ENCODE peak calls at places on chromosomes 11 and 22, in six cellular contexts. D is PC-3, Z is fibroblast of lung, Q is left ventricle myocardium inferior, E is body of pancreas, T is OCI-LY7. M is an unnamed sample. For H3K4me1 and H3K36me3, the result is how much of the 10 kb centered on the place peaks cover.

GRCh38 chr22:49036513-49036912 is 791.2 kb downstream of the BRD1 start:
- DNase-seq in D (no peak), Z (no peak), Q (no peak), E (no peak), T (no peak), M (no peak)

GRCh38 chr11:124672531-124673215 is 866 bp downstream of the SIAE start:
- DNase-seq in D (no peak), Z (no peak), Q (no peak), E (no peak), T (peak), M (no peak)

GRCh38 chr11:111206472-111206871 is 39.1 kb upstream of the POU2AF2 start:
- DNase-seq in D (peak), Z (peak), Q (no peak), E (no peak), T (no peak), M (no peak)

GRCh38 chr22:44201556-44202129 is 20.9 kb downstream of the PARVG start:
- DNase-seq in D (no peak), Z (no peak), Q (no peak), E (no peak), T (no peak), M (no peak)

GRCh38 chr11:75839851-75840250 is 24.8 kb downstream of the UVRAG start:
- DNase-seq in D (no peak), Z (no peak), Q (no peak), E (no peak), T (no peak), M (no peak)

GRCh38 chr11:88666364-88666763 is 328.8 kb upstream of the CTSC start:
- DNase-seq in D (no peak), Z (no peak), Q (no peak), E (no peak), T (no peak), M (no peak)

GRCh38 chr11:72084076-72084475 is 3.4 kb downstream of the LRRC51 start:
- DNase-seq in D (no peak), Z (no peak), Q (no peak), E (no peak), T (no peak), M (no peak)

GRCh38 chr11:111455291-111456085 is 56.7 kb downstream of the BTG4 start:
- DNase-seq in D (no peak), Z (no peak), Q (no peak), E (no peak), T (no peak), M (no peak)

GRCh38 chr11:47418454-47419259 is 7.6 kb downstream of the PSMC3 start:
- DNase-seq in D (no peak), Z (no peak), Q (no peak), E (no peak), T (no peak), M (no peak)

GRCh38 chr22:42443240-42444059 is 11.2 kb upstream of the NFAM1 start:
- DNase-seq in D (peak), Z (no peak), Q (no peak), E (no peak), T (peak), M (no peak)

GRCh38 chr11:125348141-125348651 is 147.9 kb downstream of the FEZ1 start:
- DNase-seq in D (no peak), Z (no peak), Q (no peak), E (no peak), T (no peak), M (no peak)

GRCh38 chr11:35290876-35291275 is 128.5 kb downstream of the SLC1A2 start:
- DNase-seq in D (peak), Z (no peak), Q (no peak), E (no peak), T (no peak), M (no peak)

GRCh38 chr22:32546480-32546879 is 71.9 kb downstream of the FBXO7 start:
- DNase-seq in D (no peak), Z (no peak), Q (no peak), E (no peak), T (no peak), M (no peak)

GRCh38 chr11:132158091-132158490 is 787.7 kb downstream of the NTM start:
- DNase-seq in D (peak), Z (peak), Q (no peak), E (peak), T (peak), M (no peak)

GRCh38 chr22:37337204-37337943 is 55.1 kb downstream of the CYTH4 start:
- DNase-seq in D (peak), Z (peak), Q (no peak), E (no peak), T (no peak), M (no peak)

DNA sequence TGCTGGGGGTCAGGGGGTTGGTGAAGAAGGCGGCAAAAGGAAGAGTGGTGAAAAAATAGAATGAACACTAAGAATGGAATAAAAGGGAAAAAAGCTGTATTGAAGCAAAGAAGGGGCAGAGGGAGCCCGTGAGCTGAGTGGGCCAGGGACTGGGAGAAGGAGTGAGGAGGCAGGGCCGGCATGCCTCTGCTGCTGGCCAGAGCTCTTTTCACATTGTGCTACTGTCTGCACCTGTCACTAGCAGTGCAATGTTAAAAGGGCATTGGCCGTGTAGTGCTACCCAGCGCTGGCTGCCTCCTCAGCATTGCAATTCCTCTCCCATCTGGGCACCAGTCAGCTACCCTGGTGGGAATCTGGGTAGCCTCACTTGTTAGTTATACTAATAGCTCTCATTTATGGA is 8.7 kb downstream of the YPEL4 start:
- DNase-seq in D (no peak), Z (no peak), Q (no peak), E (peak), T (peak), M (no peak)
- H3K4me1 ChIP-seq in D (under half), Z (under half), Q (half or more), E (under half), T (under half), M (under half)

DNA sequence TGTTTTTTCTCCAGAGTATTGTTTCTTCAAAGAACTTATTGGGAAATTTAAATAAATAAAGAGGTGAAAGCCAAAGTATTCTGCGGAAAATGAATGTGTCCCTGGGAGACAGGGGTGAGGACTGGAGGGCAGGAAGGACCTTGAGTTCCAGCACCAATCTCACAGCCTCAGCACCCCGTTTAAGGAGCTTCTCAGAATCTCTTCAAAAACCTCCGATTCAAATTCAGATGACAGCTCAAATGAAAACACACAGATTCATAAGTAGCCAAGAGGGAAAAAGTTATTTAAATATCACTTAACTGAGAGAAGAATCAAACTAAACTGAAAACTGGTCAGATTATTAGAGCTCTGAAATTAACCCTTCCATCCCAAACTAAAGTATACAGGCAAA is 12.5 kb downstream of the MTMR2 start:
- DNase-seq in D (no peak), Z (no peak), Q (no peak), E (no peak), T (no peak), M (no peak)
- H3K36me3 ChIP-seq in D (under half), Z (under half), Q (under half), E (under half), T (under half), M (under half)

DNA sequence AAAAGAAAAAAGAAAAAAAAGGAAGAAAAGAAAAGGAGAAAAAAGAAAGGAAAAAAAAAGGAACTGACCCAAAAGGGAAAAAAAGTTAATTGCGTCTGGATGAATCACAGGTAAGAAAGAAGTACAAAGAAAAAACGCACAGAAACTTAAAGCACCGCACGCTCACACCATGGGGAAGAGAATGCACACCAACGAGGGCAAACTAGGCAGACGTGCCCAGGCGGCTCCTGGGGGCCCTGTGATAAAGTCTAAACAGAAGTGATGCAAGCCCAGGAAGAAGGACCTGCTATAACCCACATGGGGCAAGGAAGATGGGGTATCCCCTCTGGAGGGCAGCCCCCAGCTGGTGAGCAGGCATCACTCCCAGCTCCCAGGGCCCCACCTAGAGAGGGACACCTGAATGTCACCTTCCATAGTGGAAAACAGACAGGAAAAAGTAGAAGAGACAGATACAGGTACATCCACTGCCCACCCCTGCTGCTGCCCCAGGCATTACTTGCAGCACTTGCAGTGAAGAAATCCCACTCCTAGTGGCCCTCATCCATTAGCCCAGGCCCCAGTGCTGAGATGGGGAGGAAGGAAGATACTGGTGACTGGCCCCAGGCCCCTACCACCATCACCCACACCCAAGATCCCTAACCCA is 28.9 kb downstream of the NAP1L4 start:
- DNase-seq in D (no peak), Z (no peak), Q (no peak), E (no peak), T (no peak), M (no peak)
- H3K4me1 ChIP-seq in D (under half), Z (under half), Q (under half), E (under half), T (under half), M (under half)

DNA sequence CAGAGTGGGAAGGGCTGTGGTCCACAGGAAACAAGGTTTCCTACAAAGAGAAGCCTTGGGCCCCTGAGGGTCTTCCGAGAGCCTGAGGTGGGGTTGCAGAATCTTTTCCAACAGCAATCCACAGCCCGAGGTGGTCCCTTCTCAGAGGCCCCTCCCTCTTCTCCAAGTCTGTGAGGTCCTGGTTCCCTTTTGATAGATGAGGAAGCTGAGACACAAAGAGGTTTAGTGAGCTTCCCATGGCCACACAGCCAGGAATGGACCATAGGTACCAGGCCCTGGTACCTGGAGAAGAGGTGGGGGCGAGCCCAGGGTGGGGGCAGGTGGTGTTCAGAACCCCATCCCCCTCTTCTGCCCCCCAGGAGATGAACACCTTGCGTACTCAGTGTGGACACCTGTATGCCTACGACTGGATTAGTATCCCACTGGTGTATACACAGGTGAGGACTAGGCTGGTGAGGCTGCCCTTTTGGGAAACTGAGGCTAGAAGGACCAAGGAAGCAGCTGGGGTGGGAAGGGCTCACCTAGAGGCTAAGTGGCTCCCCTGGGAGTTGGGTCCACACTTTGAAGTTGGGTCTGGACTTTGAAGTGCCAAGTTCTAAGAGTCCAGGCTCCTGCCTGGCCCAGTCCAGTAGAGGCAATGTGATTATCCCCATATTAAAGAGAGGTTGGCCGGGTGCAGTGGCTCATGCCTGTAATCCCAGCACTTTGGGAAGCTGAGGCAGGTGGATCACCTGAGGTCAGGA is 7.0 kb downstream of the BEST1 start:
- DNase-seq in D (no peak), Z (no peak), Q (no peak), E (no peak), T (no peak), M (peak)
- H3K36me3 ChIP-seq in D (under half), Z (under half), Q (under half), E (under half), T (under half), M (under half)

DNA sequence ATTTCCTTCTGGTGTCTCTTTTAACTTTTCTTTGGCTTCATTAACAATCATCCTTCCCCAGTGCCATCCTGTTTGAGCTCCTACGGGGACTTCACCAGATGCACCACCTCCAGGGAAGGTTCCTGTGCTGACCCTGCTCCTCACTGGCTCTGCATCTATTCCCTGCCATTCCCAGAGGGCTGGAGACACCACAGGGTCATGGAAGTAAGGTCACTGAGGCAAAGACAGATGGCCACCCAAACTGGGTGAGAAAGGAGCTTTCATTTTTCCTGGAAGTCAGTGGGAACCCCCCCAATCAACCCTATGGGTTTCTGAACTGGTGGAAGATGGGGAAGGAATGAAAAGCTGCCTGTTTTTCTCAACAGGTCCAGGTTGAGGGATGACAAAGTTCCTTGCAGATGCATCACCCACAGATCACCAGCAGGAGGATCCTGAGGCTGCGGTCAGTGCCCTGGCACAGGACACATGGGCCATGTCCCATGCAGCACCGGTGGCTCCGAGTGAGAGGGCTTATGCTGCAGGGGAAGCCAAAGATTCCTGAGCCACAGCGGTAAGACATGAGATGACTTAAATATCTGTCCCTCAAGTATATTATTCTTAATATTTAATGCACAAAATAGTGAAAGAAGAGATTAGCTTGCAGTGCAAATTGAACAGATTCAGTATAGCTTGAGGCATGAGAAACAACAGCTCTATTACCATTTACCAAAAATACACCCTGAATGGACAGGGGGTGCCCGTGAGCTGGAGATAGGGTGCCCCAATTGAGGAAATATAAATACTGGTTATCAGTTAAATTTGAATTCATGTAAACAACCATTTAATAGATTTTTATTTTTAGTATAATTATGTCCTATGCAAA is 73.0 kb upstream of the VPREB1 start:
- DNase-seq in D (peak), Z (no peak), Q (no peak), E (no peak), T (peak), M (no peak)
- H3K4me1 ChIP-seq in D (under half), Z (under half), Q (under half), E (under half), T (half or more), M (under half)

GRCh38 chr11:59261150-59261549 is 48.4 kb upstream of the MPEG1 start:
- DNase-seq in D (no peak), Z (no peak), Q (no peak), E (no peak), T (no peak), M (no peak)

GRCh38 chr11:59262419-59262818 is 49.7 kb upstream of the MPEG1 start:
- DNase-seq in D (no peak), Z (no peak), Q (no peak), E (no peak), T (no peak), M (no peak)

GRCh38 chr11:59259867-59260475 is 47.2 kb upstream of the MPEG1 start:
- DNase-seq in D (no peak), Z (no peak), Q (no peak), E (no peak), T (no peak), M (no peak)

GRCh38 chr11:59255281-59255680 is 42.6 kb upstream of the MPEG1 start:
- DNase-seq in D (peak), Z (no peak), Q (no peak), E (no peak), T (no peak), M (no peak)

GRCh38 chr11:59259047-59259446 is 46.3 kb upstream of the MPEG1 start:
- DNase-seq in D (no peak), Z (no peak), Q (no peak), E (no peak), T (no peak), M (no peak)
- H3K36me3 ChIP-seq in D (under half), Z (under half), Q (under half), E (under half), T (under half), M (under half)